ENCODE peak calls at places on chromosomes 11 and 22, in six cellular contexts. G is stimulated activated naive CD8-positive, alpha-beta T cell treated with anti-CD3 and anti-CD28 coated beads, Interleukin-15, Interleukin-2, amounts not matched to agents 100 U/mL and 50 U/mL, for 24 hours; Y is CD8-positive, alpha-beta memory T cell; K is IMR-90; S is activated T-helper 9 cell treated with anti-CD3 and anti-CD28 coated beads, Interleukin-2, amount 50 U/mL, for 16 hours; T is left ventricle myocardium superior. V is an unnamed sample.

GRCh38 chr11:126193038-126193478 is 18.4 kb downstream of the RPUSD4 start:
- DNase-seq in K (no peak), T (no peak), S (no peak), G (no peak), Y (no peak), V (no peak)

GRCh38 chr11:134045799-134046635 is 22.9 kb upstream of the JAM3 start:
- DNase-seq in S (no peak), Y (no peak), K (no peak), G (no peak), T (peak), V (no peak)

GRCh38 chr11:87430821-87431220 is 393.1 kb downstream of the TMEM135 start:
- DNase-seq in T (no peak), K (no peak), G (no peak), S (no peak), Y (no peak), V (no peak)

GRCh38 chr22:42432020-42432596 is at the start of gene NFAM1:
- DNase-seq in S (no peak), T (peak), Y (no peak), K (no peak), G (no peak), V (peak)

GRCh38 chr11:66327171-66328035 is 8.8 kb downstream of the RIN1 start:
- DNase-seq in T (peak), S (no peak), K (peak), Y (no peak), G (no peak), V (no peak)

GRCh38 chr11:19844806-19845205 is 132.2 kb downstream of the NAV2 start:
- DNase-seq in T (no peak), Y (no peak), K (no peak), S (no peak), G (no peak), V (no peak)

GRCh38 chr11:80722616-80723015 is 1281.8 kb upstream of the TENM4 start:
- DNase-seq in K (no peak), S (no peak), T (no peak), G (no peak), Y (no peak), V (no peak)

GRCh38 chr11:103326070-103326794 is 217.0 kb downstream of the DYNC2H1 start:
- DNase-seq in S (no peak), Y (peak), K (peak), G (peak), T (no peak), V (no peak)

GRCh38 chr11:2366733-2367132 is 10.4 kb upstream of the CD81 start:
- DNase-seq in K (no peak), Y (no peak), T (no peak), G (no peak), S (no peak), V (no peak)

GRCh38 chr11:20026629-20027545 is 133.4 kb downstream of the DBX1 start:
- DNase-seq in T (no peak), K (no peak), G (no peak), S (no peak), Y (no peak), V (no peak)

GRCh38 chr11:94325681-94326080 is 21.3 kb downstream of the IZUMO1R start:
- DNase-seq in G (peak), Y (peak), K (peak), S (no peak), T (no peak), V (no peak)

GRCh38 chr11:1082346-1082727 is 7.7 kb downstream of the MUC2 start:
- DNase-seq in G (no peak), K (no peak), T (peak), Y (no peak), S (no peak), V (peak)

GRCh38 chr11:96061730-96062524 is 138.0 kb upstream of the MTMR2 start:
- DNase-seq in Y (peak), T (no peak), S (no peak), G (no peak), K (peak), V (no peak)

GRCh38 chr11:119108151-119108856 is 1.2 kb downstream of the C2CD2L start:
- DNase-seq in K (peak), Y (peak), T (no peak), S (no peak), G (peak), V (peak)

GRCh38 chr11:5600374-5600851 is 4.0 kb downstream of the TRIM6 start:
- DNase-seq in T (peak), K (peak), G (peak), S (peak), Y (peak), V (peak)

GRCh38 chr11:118434553-118435232 is 1.6 kb upstream of the KMT2A start:
- DNase-seq in Y (peak), G (peak), T (peak), S (peak), K (peak), V (peak)

GRCh38 chr11:77636738-77637344 is 753 bp downstream of the CLNS1A start:
- DNase-seq in Y (no peak), G (no peak), T (no peak), S (no peak), K (no peak), V (no peak)

GRCh38 chr11:120610101-120610500 is 98.6 kb downstream of the GRIK4 start:
- DNase-seq in K (no peak), S (no peak), Y (no peak), G (no peak), T (no peak), V (no peak)

GRCh38 chr11:6705905-6706535 is 22.9 kb upstream of the MRPL17 start:
- DNase-seq in Y (peak), G (peak), S (no peak), T (no peak), K (peak), V (no peak)

GRCh38 chr22:45997077-45997774 is 20.3 kb upstream of the WNT7B start:
- DNase-seq in G (no peak), T (peak), Y (no peak), K (peak), S (no peak), V (peak)

GRCh38 chr22:28332410-28332809 is 347.2 kb downstream of the TTC28 start:
- DNase-seq in K (peak), Y (no peak), G (no peak), S (no peak), T (no peak), V (no peak)